ENCODE peak calls at places on chromosomes 11 and 22, in eight cellular contexts. Z is T-helper 1 cell; M is stimulated activated CD4-positive, alpha-beta T cell treated with anti-CD3 and anti-CD28 coated beads, Interleukin-2, amount 100 ng/mL, for 48 hours; C is hippocampal formation; S is activated naive CD8-positive, alpha-beta T cell treated with anti-CD3 and anti-CD28 coated beads, Interleukin-2, amount 50 U/mL, for 24 hours; H is B cell; B is activated CD4-positive, alpha-beta T cell treated with anti-CD3 and anti-CD28 coated beads, Interleukin-2, amount 50 U/mL, for 1 hour; L is central memory CD4-positive, alpha-beta T cell. G is an unnamed sample.

GRCh38 chr11:65524010-65524746 is 705 bp upstream of the SCYL1 start:
- DNase-seq in Z (no peak), C (no peak), H (peak; percentile 38), L (no peak), S (no peak), M (no peak), B (no peak), G (peak; percentile 62)

GRCh38 chr11:57781529-57781943 is 19.9 kb downstream of the CTNND1 start:
- DNase-seq in M (no peak), Z (no peak), H (no peak), L (no peak), C (no peak), S (no peak), B (no peak), G (no peak)

GRCh38 chr11:96154802-96155520 is 188.0 kb downstream of the MAML2 start:
- DNase-seq in M (no peak), Z (no peak), H (no peak), L (no peak), B (no peak), S (no peak), C (peak; percentile 19), G (no peak)

GRCh38 chr11:67027943-67028542 is 5.1 kb downstream of the SYT12 start:
- DNase-seq in Z (no peak), H (peak; percentile 55), L (no peak), S (no peak), M (no peak), B (no peak), C (no peak), G (no peak)

GRCh38 chr11:26227311-26227710 is 104.6 kb upstream of the ANO3 start:
- DNase-seq in H (peak; percentile 60), M (no peak), Z (no peak), S (no peak), L (no peak), C (no peak), B (no peak), G (peak; percentile 28)

GRCh38 chr11:130798280-130798679 is 118.0 kb downstream of the SNX19 start:
- DNase-seq in B (no peak), S (no peak), C (no peak), M (no peak), H (no peak), Z (no peak), L (no peak), G (no peak)

GRCh38 chr11:121929581-121929980 is 186.4 kb downstream of the BLID start:
- DNase-seq in B (no peak), C (peak; percentile 43), M (no peak), S (no peak), L (no peak), Z (no peak), H (no peak), G (peak; percentile 40)

GRCh38 chr11:117002639-117003305 is 95.5 kb downstream of the SIK3 start:
- DNase-seq in B (no peak), S (no peak), L (peak; percentile 20), Z (no peak), C (no peak), H (no peak), M (no peak), G (no peak)

GRCh38 chr11:22192289-22192641 is 620 bp upstream of the ANO5 start:
- DNase-seq in L (no peak), Z (no peak), S (no peak), B (no peak), M (no peak), H (no peak), C (no peak), G (peak; percentile 77)

GRCh38 chr22:50621948-50622722 is 5.8 kb downstream of the ARSA start:
- DNase-seq in H (peak; percentile 56), S (peak; percentile 42), B (peak; percentile 27), L (peak; percentile 20), Z (no peak), M (no peak), C (no peak), G (no peak)

GRCh38 chr11:44279483-44279882 is 30.5 kb downstream of the ALX4 start:
- DNase-seq in L (no peak), Z (no peak), B (no peak), M (no peak), H (no peak), C (no peak), S (no peak), G (no peak)

GRCh38 chr11:73246303-73246702 is 25.8 kb upstream of the P2RY6 start:
- DNase-seq in C (no peak), S (no peak), M (no peak), L (no peak), H (no peak), Z (no peak), B (no peak), G (no peak)

GRCh38 chr11:120180571-120181445 is 30.0 kb upstream of the OAF start:
- DNase-seq in S (no peak), C (peak; percentile 24), H (no peak), Z (no peak), M (no peak), B (no peak), L (no peak), G (no peak)

GRCh38 chr11:114880458-114880857 is 202.1 kb downstream of the NXPE2 start:
- DNase-seq in B (no peak), H (no peak), L (no peak), S (no peak), Z (no peak), C (no peak), M (no peak), G (no peak)